ENCODE peak calls at places on chromosomes 1 and 21, in seven cellular contexts. B is HCT116, A is HepG2, L is SK-N-SH, C is GM23338, V is K562, K is GM12878. S is an unnamed sample. For H3K36me3, the result is how much of the 10 kb centered on the place peaks cover.

GRCh38 chr1:12188657-12189327 is 22.0 kb downstream of the TNFRSF1B start:
- DNase-seq in V (no peak), K (no peak), L (no peak), B (no peak), A (no peak), C (no peak), S (no peak)

GRCh38 chr21:43853851-43854772 is 10.9 kb upstream of the AGPAT3 start:
- DNase-seq in A (no peak), B (no peak), K (no peak), C (no peak), V (no peak), L (no peak), S (no peak)

GRCh38 chr1:16926491-16927195 is 4.9 kb downstream of the CROCC start:
- DNase-seq in V (no peak), A (no peak), C (peak), B (no peak), L (peak), K (no peak), S (no peak)

GRCh38 chr1:41003640-41004220 is 17.8 kb downstream of the SLFNL1 start:
- DNase-seq in K (peak), L (peak), B (peak), C (peak), V (peak), A (peak), S (peak)

GRCh38 chr1:247386695-247387094 is 29.3 kb upstream of the NLRP3 start:
- DNase-seq in L (no peak), C (no peak), V (no peak), B (no peak), A (no peak), K (no peak), S (no peak)

GRCh38 chr21:41465176-41465781 is 39.2 kb downstream of the MX1 start:
- DNase-seq in K (no peak), L (no peak), A (no peak), C (no peak), B (no peak), V (no peak), S (no peak)

GRCh38 chr1:55284856-55285255 is 69.7 kb upstream of the USP24 start:
- DNase-seq in L (peak), C (peak), B (peak), A (no peak), K (peak), V (no peak), S (peak)

GRCh38 chr1:30106125-30106524 is 617.3 kb downstream of the MATN1 start:
- DNase-seq in K (no peak), V (peak), A (peak), C (peak), L (peak), B (no peak), S (no peak)

GRCh38 chr1:208154679-208155078 is 89.5 kb downstream of the PLXNA2 start:
- DNase-seq in V (no peak), K (no peak), B (no peak), C (no peak), L (no peak), A (no peak), S (no peak)

GRCh38 chr1:11736746-11737639 is 1.1 kb downstream of the AGTRAP start:
- DNase-seq in B (no peak), V (peak), K (no peak), C (peak), L (peak), A (peak), S (no peak)

GRCh38 chr1:244780311-244780710 is 55.1 kb upstream of the COX20 start:
- DNase-seq in B (no peak), L (no peak), C (no peak), K (no peak), A (no peak), V (no peak), S (no peak)

GRCh38 chr1:48236716-48237470 is 14.4 kb downstream of the SLC5A9 start:
- DNase-seq in B (peak), V (peak), A (peak), C (peak), K (no peak), L (peak), S (peak)

GRCh38 chr1:119068427-119068826 is 72.0 kb downstream of the WARS2 start:
- DNase-seq in B (no peak), L (peak), V (peak), A (no peak), C (no peak), K (no peak), S (no peak)

GRCh38 chr1:180926164-180926981 is 13.7 kb downstream of the KIAA1614 start:
- DNase-seq in A (no peak), K (no peak), L (peak), B (no peak), V (no peak), C (no peak), S (no peak)

GRCh38 chr1:66403031-66403731 is 130.8 kb upstream of the SGIP1 start:
- DNase-seq in K (no peak), C (peak), A (no peak), L (no peak), V (no peak), B (no peak), S (no peak)

GRCh38 chr1:15851251-15852035 is 3.9 kb downstream of the SPEN start:
- DNase-seq in A (no peak), B (no peak), L (no peak), C (peak), V (no peak), K (no peak), S (no peak)

GRCh38 chr1:60581455-60582220 is 500.7 kb upstream of the NFIA start:
- DNase-seq in C (no peak), B (no peak), L (no peak), K (no peak), V (no peak), A (no peak), S (no peak)

GRCh38 chr1:165883056-165883455 is 55.6 kb downstream of the UCK2 start:
- DNase-seq in L (no peak), K (no peak), V (no peak), B (no peak), C (peak), A (no peak), S (no peak)

GRCh38 chr1:117574206-117574835 is 31.5 kb upstream of the TENT5C start:
- DNase-seq in C (no peak), V (no peak), K (no peak), B (no peak), A (peak), L (no peak), S (no peak)

GRCh38 chr1:117570988-117571409 is 34.8 kb upstream of the TENT5C start:
- DNase-seq in B (no peak), A (no peak), L (peak), V (peak), C (peak), K (no peak), S (no peak)

GRCh38 chr1:117573386-117574040 is 32.3 kb upstream of the TENT5C start:
- DNase-seq in V (no peak), L (no peak), A (no peak), C (no peak), K (no peak), B (no peak), S (no peak)

GRCh38 chr1:117571496-117571895 is 34.4 kb upstream of the TENT5C start:
- DNase-seq in V (no peak), L (no peak), C (no peak), B (no peak), A (no peak), K (no peak), S (no peak)

GRCh38 chr1:117572546-117572945 is 33.3 kb upstream of the TENT5C start:
- DNase-seq in B (no peak), L (no peak), A (no peak), C (no peak), K (no peak), V (no peak), S (no peak)
- TF ChIP-seq POLR2AphosphoS5 in B (no peak), L (no peak), A (no peak), C (no peak), K (no peak), V (no peak), S (no peak)

DNA sequence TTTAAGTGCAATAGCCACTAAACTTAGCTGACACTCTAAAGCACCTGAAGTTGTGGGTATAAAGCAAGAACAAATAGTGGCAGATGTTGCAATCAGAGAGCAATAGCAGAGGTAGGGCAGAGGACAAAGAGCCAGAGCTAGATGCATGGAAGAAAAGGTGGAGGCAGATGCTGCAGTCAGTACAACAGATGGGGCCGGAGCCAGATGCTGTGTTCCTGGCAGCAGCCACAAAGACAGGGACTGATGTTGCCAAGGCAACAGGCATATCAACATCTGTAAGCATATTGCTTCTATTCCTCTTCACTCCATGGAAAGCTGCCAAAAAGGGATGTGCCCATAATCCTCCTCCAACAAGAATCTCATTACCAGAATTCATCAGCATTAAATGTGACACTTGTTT is 108.0 kb downstream of the TNNI3K start:
- DNase-seq in C (peak), L (peak), K (no peak), B (no peak), V (no peak), A (no peak), S (no peak)
- TF ChIP-seq REST in C (no peak), L (no peak), K (no peak), B (no peak), V (no peak), A (no peak), S (no peak)

DNA sequence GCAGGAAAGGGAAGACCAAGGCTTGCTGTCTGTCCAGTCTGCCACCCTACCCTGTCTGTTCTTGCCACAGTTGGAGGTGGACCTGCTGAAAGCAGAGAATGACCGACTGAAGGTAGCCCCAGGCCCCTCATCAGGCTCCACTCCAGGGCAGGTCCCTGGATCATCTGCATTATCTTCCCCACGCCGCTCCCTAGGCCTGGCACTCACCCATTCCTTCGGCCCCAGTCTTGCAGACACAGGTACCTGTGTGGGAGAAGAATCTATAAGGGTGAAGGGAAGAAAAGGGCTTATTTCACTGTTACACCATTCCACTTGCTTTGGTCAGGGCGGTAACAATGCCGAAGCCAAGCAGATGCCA is 20.3 kb upstream of the IPO9 start:
- DNase-seq in A (no peak), L (no peak), B (no peak), C (no peak), K (no peak), V (no peak), S (no peak)
- H3K36me3 ChIP-seq in A (under half), L (half or more), B (under half), C (under half), K (under half), V (under half), S (under half)

GRCh38 chr1:42847111-42847580 is 733 bp downstream of the ZNF691 start:
- DNase-seq in B (no peak), K (no peak), L (no peak), C (peak), V (no peak), A (no peak), S (no peak)

GRCh38 chr1:42845193-42845592 is 1.2 kb upstream of the ZNF691 start:
- DNase-seq in V (no peak), A (no peak), L (no peak), K (no peak), B (no peak), C (no peak), S (no peak)

GRCh38 chr1:42847721-42848470 is 1.5 kb downstream of the ZNF691 start:
- DNase-seq in C (no peak), V (no peak), K (no peak), B (no peak), L (no peak), A (no peak), S (no peak)

GRCh38 chr1:42845866-42846256 is 552 bp upstream of the ZNF691 start:
- DNase-seq in V (no peak), L (peak), B (no peak), A (no peak), K (no peak), C (peak), S (no peak)

DNA sequence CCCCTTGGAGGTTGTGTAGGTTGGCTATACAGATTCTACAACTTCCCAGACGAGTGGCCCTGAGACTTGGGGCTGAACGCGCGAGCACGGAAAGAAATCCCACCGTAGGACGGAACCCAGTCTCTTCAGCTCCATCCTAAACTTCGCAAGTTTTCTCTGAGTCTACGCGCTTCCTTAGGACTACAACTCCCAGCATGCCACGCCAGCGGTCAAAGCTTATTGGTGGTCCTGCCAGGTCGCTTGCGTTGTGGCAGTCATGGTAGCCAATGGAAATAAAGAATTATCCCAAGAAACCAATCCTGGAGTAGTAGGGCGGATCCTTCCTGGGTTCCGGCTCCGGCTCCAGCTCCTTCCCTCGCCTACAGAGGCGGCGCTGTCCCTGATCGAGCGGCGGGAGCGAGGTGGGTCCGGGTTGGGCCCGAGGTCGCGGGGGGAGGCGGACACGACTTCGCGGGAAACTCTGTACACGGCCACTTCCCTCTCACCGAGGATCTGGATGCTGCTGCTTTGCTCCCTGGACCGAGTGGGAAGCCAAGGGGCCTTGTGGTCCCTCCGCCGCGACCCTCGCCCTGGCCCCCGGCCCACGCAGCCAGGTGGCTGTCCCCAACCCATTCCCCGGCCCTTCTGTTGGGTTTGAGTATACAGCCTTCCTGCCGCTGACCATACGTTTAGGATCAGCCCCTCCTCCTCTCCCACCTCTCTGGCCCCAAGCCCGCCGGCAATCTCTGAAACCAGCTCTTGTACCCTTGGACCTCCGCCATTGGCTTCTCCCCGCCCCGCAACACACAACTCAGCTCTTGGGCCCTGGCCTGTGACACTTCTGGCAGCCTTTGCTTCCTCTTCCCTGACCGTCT is at the start of gene ZNF691:
- DNase-seq in V (peak), C (peak), K (peak), L (peak), B (peak), A (peak), S (peak)
- TF ChIP-seq POLR2AphosphoS5 in V (peak), C (peak), K (peak), L (peak), B (peak), A (peak), S (peak)

GRCh38 chr21:37877888-37878684 is 38.2 kb downstream of the KCNJ6 start:
- DNase-seq in A (no peak), B (no peak), K (no peak), V (no peak), L (no peak), C (no peak), S (no peak)

GRCh38 chr21:37874481-37874880 is 41.8 kb downstream of the KCNJ6 start:
- DNase-seq in A (no peak), V (no peak), B (no peak), K (no peak), L (no peak), C (no peak), S (no peak)

GRCh38 chr21:37874904-37875780 is 41.1 kb downstream of the KCNJ6 start:
- DNase-seq in A (no peak), B (no peak), C (no peak), L (no peak), V (no peak), K (no peak), S (no peak)

GRCh38 chr21:37877171-37877570 is 39.1 kb downstream of the KCNJ6 start:
- DNase-seq in B (no peak), V (no peak), L (no peak), C (no peak), A (no peak), K (no peak), S (no peak)

GRCh38 chr21:37878946-37879660 is 37.2 kb downstream of the KCNJ6 start:
- DNase-seq in L (no peak), K (no peak), B (no peak), A (no peak), C (no peak), V (peak), S (no peak)
- TF ChIP-seq REST in L (no peak), K (no peak), B (no peak), A (no peak), C (no peak), V (no peak), S (no peak)

DNA sequence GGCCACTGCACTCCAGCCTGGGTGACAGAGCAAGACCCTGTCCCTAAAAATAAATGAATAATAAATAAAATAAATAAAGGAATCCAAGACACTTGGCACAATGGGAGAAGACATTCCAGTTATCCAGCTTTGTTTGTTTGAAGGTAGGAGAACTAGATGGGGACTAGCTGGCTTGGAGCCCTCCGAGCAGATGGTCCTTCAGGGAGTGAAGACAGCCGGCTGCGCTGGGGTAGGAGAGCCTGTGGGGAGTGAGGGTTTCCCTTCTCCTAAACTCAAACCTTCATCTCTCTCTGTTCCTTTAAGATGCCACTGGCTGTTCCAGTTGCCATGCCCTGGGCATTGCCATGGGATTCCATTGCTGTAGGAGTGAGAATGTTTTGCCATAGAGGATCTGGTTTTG is 120.6 kb downstream of the NAV1 start:
- DNase-seq in C (no peak), L (no peak), B (no peak), A (no peak), V (no peak), K (no peak), S (no peak)
- H3K36me3 ChIP-seq in C (under half), L (under half), B (under half), A (under half), V (under half), K (under half), S (under half)

DNA sequence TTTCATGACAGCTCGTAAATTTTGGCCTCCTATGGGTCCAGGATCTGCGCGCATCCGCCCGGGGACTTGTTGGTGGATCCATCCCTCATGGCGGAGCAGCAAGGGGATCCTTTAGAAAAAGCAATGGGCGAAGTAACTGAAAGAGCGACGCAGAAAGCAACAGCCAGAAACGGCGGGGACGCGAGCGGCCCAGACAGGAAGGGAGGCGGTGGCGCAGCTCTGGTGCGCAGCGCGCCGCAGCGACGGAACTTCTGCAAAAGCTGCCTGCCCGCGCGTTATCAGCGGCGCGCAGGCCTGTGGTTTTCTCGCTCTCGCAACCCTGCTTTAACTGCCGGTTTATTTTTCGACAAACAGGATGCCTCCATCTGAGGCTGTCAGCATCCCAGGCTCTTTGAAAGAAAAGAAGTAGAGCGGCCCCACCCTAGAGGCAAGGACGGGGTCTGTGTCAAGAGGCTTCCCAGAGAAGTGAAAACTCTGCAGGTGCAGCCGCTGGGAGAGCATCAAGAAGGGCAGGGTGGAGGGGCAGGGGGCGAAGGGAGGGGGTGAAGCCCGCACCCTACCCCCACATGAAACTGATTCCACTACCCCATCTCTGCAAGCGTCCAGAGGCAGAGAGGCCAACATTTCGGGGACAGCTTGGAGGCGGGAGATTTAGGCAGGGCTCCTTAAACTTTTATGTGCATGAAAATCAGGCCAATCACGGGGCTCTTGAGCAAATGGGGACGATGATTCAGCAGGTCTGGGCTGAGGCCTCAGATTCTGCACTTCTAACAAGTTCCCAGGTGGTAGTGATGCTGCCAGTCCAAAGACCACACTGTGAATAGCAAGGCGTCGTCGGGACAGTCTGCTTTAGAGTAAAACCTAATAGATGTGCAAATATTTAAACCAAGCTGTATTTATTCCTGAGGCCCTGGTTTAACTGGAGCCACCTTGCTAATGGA is 22.2 kb downstream of the RUNX1 start:
- DNase-seq in C (peak), B (no peak), L (no peak), A (peak), K (no peak), V (peak), S (no peak)
- TF ChIP-seq POLR2AphosphoS5 in C (no peak), B (no peak), L (no peak), A (no peak), K (no peak), V (peak), S (no peak)

GRCh38 chr1:82392946-82393345 is 592.2 kb downstream of the ADGRL2 start:
- DNase-seq in V (no peak), L (no peak), B (no peak), C (no peak), A (no peak), K (no peak), S (no peak)
- TF ChIP-seq REST in V (no peak), L (no peak), B (no peak), C (no peak), A (no peak), K (no peak), S (no peak)

GRCh38 chr1:113088972-113089371 is 16.0 kb downstream of the LRIG2 start:
- DNase-seq in K (no peak), V (peak), B (no peak), C (no peak), A (no peak), L (peak), S (no peak)
- H3K36me3 ChIP-seq in K (under half), V (half or more), B (under half), C (under half), A (under half), L (under half), S (under half)

GRCh38 chr21:26147535-26147934 is 23.0 kb downstream of the APP start:
- DNase-seq in K (no peak), B (no peak), A (no peak), V (no peak), C (no peak), L (no peak), S (no peak)

GRCh38 chr21:26148834-26149354 is 21.7 kb downstream of the APP start:
- DNase-seq in K (no peak), V (no peak), L (no peak), C (peak), A (no peak), B (no peak), S (no peak)

GRCh38 chr21:26146681-26147080 is 23.9 kb downstream of the APP start:
- DNase-seq in C (no peak), K (no peak), V (no peak), B (no peak), A (no peak), L (no peak), S (no peak)

GRCh38 chr21:26144026-26144425 is 26.5 kb downstream of the APP start:
- DNase-seq in V (no peak), C (no peak), B (no peak), K (no peak), L (no peak), A (no peak), S (no peak)

GRCh38 chr21:26148071-26148470 is 22.5 kb downstream of the APP start:
- DNase-seq in A (no peak), B (no peak), V (no peak), L (no peak), K (no peak), C (peak), S (no peak)
- TF ChIP-seq POLR2AphosphoS5 in A (no peak), B (no peak), V (no peak), L (no peak), K (no peak), C (no peak), S (no peak)